ENCODE peak calls at places on chromosomes 16 and 17, in seven cellular contexts. R is suprapubic skin, E is mesenchymal stem cell, S is tibial artery, D is endodermal cell, L is sigmoid colon, W is psoas muscle. T is an unnamed sample.

GRCh38 chr16:53817117-53817516 is 113.2 kb downstream of the FTO start:
- DNase-seq in E (peak; percentile 91), W (no peak), R (no peak), D (no peak), L (no peak), S (no peak), T (no peak)

GRCh38 chr17:63358111-63358839 is 87.8 kb downstream of the CYB561 start:
- DNase-seq in R (no peak), S (no peak), W (no peak), D (no peak), E (peak; percentile 51), L (no peak), T (no peak)

GRCh38 chr17:28317965-28318758 is 838 bp upstream of the TMEM97 start:
- DNase-seq in L (no peak), R (no peak), D (peak; percentile 84), W (no peak), E (no peak), S (no peak), T (no peak)

GRCh38 chr16:56328276-56329022 is 96.9 kb downstream of the AMFR start:
- DNase-seq in L (no peak), W (no peak), E (no peak), R (no peak), S (no peak), D (no peak), T (no peak)

GRCh38 chr16:10961231-10961630 is 16.9 kb downstream of the CLEC16A start:
- DNase-seq in D (no peak), L (peak; percentile 82), R (no peak), W (peak; percentile 80), E (peak; percentile 93), S (peak; percentile 72), T (no peak)

GRCh38 chr17:6670999-6671398 is 19.4 kb downstream of the C17orf100 start:
- DNase-seq in W (no peak), S (no peak), R (no peak), E (no peak), L (no peak), D (peak; percentile 52), T (no peak)

GRCh38 chr17:74404802-74405201 is 27.1 kb upstream of the GPRC5C start:
- DNase-seq in L (no peak), R (no peak), W (no peak), E (no peak), D (no peak), S (no peak), T (no peak)

GRCh38 chr17:73697872-73698271 is 53.6 kb upstream of the SDK2 start:
- DNase-seq in E (no peak), S (no peak), R (peak; percentile 39), W (no peak), L (no peak), D (peak; percentile 86), T (no peak)

GRCh38 chr17:77363821-77364361 is 223.1 kb downstream of the SEC14L1 start:
- DNase-seq in D (peak; percentile 77), L (peak; percentile 74), W (peak; percentile 69), S (no peak), E (peak; percentile 74), R (peak; percentile 66), T (no peak)

GRCh38 chr17:17779015-17779611 is 57.7 kb downstream of the SREBF1 start:
- DNase-seq in L (no peak), R (no peak), S (no peak), D (no peak), W (peak; percentile 65), E (peak; percentile 62), T (no peak)

GRCh38 chr17:81057079-81057730 is 22.3 kb downstream of the BAIAP2 start:
- DNase-seq in E (peak; percentile 76), W (peak; percentile 80), L (peak; percentile 93), R (no peak), S (peak; percentile 55), D (peak; percentile 78), T (peak; percentile 76)

GRCh38 chr16:68668266-68668665 is 23.2 kb downstream of the CDH3 start:
- DNase-seq in E (no peak), S (no peak), W (no peak), D (no peak), R (no peak), L (no peak), T (no peak)

GRCh38 chr16:68662035-68662434 is 16.9 kb downstream of the CDH3 start:
- DNase-seq in L (peak; percentile 11), E (no peak), S (no peak), D (no peak), R (no peak), W (no peak), T (no peak)

GRCh38 chr16:68664297-68664696 is 19.2 kb downstream of the CDH3 start:
- DNase-seq in R (no peak), D (no peak), S (no peak), L (no peak), E (no peak), W (no peak), T (no peak)

DNA sequence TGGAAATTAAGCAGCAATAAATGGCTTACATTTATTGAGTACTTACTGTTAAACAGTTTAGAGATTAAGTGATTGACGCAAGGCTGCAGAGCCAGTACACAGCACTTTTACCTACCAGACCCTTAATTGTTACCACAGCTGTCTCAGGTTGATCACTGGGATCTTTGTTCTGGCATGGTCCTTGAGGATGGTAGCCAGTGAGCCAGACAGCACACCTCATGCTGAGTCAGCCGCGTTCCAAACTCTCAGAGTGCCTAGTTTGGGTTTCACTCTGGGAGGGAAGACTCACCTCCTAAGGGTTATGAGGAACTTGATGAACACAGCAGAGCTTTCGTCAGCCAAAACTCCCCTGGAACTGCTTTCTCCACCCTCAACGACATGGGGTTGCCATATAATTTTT is 20.4 kb downstream of the CDH3 start:
- DNase-seq in W (no peak), S (no peak), R (no peak), E (no peak), D (no peak), L (no peak), T (no peak)
- H3K27ac ChIP-seq in W (no peak overlapping the region), S (no peak overlapping the region), R (no peak overlapping the region), E (no peak overlapping the region), D (no peak overlapping the region), L (no peak overlapping the region), T (no peak overlapping the region)

GRCh38 chr16:2208308-2208707 is 2.4 kb downstream of the BRICD5 start:
- DNase-seq in D (no peak), R (no peak), W (no peak), L (no peak), S (no peak), E (no peak), T (no peak)

GRCh38 chr16:2209258-2210008 is 1.2 kb downstream of the BRICD5 start:
- DNase-seq in S (no peak), E (no peak), D (no peak), W (no peak), L (no peak), R (no peak), T (no peak)

GRCh38 chr16:2208772-2209171 is 1.9 kb downstream of the BRICD5 start:
- DNase-seq in E (no peak), R (no peak), S (no peak), D (no peak), L (no peak), W (no peak), T (no peak)

GRCh38 chr16:2210386-2211365 is at the start of gene BRICD5:
- DNase-seq in W (no peak), S (no peak), D (peak; percentile 64), L (no peak), R (no peak), E (no peak), T (no peak)

GRCh38 chr16:2210009-2210332 is 692 bp downstream of the BRICD5 start:
- DNase-seq in D (no peak), R (no peak), W (no peak), S (no peak), L (no peak), E (no peak), T (no peak)
- H3K27ac ChIP-seq in D (no peak overlapping the region), R (no peak overlapping the region), W (peak overlapping the region; percentile 90), S (no peak overlapping the region), L (no peak overlapping the region), E (no peak overlapping the region), T (no peak overlapping the region)

GRCh38 chr16:85611205-85611454 is 2.0 kb upstream of the GSE1 start:
- DNase-seq in L (no peak), D (no peak), R (no peak), E (peak; percentile 46), W (peak; percentile 78), S (no peak), T (no peak)

GRCh38 chr16:85612801-85613608 is at the start of gene GSE1:
- DNase-seq in S (peak; percentile 89), D (peak; percentile 98), L (peak; percentile 96), E (peak; percentile 84), W (peak; percentile 97), R (peak; percentile 94), T (peak; percentile 72)

GRCh38 chr16:85611455-85612190 is 1.5 kb upstream of the GSE1 start:
- DNase-seq in W (peak; percentile 94), E (peak; percentile 85), L (peak; percentile 96), S (peak; percentile 76), D (peak; percentile 89), R (peak; percentile 87), T (peak; percentile 67)

GRCh38 chr16:85613609-85614337 is 651 bp downstream of the GSE1 start:
- DNase-seq in D (peak; percentile 90), L (peak; percentile 86), E (peak; percentile 61), W (peak; percentile 80), R (peak; percentile 84), S (peak; percentile 81), T (peak; percentile 49)

DNA sequence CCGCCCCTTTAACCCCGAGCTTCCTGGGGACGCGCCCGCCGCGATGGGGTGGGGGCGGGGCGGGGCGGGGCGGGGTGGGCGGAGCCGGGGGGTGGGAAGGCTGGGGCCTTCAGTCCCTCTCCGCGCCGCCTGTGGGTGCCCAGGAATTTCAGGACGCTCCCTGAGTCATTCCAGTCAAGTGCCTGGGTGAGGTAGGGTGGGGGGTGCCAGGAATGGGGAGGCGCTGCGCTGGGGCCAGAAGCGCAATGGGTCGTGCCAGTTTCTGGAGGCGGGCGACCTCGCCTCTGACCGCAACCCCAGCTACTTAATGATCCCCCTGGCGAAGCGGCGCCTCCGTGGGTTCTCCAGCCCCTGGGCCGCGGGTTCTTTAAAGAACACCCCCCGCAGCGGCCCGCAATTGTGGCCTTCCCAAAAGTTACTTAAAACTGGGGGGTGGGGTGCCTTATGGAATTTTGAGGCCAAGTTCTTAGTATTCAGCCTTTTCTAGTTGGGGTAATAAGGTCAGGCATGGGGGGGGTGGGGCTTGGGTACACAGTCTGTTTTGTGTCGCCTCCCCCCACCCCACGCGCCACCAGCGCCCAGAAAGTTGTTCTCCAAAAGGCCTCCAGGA is 826 bp upstream of the GSE1 start:
- DNase-seq in D (peak; percentile 84), W (peak; percentile 91), R (peak; percentile 89), S (peak; percentile 80), L (peak; percentile 89), E (peak; percentile 94), T (peak; percentile 44)
- H3K27ac ChIP-seq in D (no peak overlapping the region), W (peak overlapping the region; percentile 99), R (peak overlapping the region; percentile 89), S (peak overlapping the region; percentile 96), L (peak overlapping the region; percentile 95), E (peak overlapping the region; percentile 59), T (peak overlapping the region; percentile 94)

DNA sequence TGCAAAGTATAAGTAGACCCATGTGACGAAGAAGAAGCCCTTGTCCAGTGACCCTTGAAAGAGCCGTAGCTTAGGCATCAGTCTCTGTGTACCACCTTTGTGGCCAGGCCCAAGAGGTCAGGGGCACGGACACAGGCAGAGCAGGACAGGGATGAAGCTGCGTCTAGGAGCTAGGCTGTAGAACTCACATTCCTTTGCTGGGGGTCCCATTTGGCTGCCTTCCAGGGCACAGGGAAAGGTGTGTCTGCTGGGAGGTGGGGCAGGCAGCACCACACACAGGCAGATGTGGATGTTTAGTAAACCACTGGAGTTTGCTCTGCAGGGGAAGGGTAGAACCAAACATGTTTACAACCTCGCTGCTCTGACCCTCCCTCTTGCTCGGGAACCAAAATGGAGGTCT is 33.7 kb downstream of the HNF1B start:
- DNase-seq in W (no peak), R (no peak), D (no peak), S (no peak), L (no peak), E (no peak), T (no peak)
- H3K27ac ChIP-seq in W (no peak overlapping the region), R (no peak overlapping the region), D (peak overlapping the region; percentile 47), S (no peak overlapping the region), L (no peak overlapping the region), E (peak overlapping the region; percentile 33), T (no peak overlapping the region)